ENCODE peak calls at places on chromosome 17, in nine cellular contexts. One of them, this sample, is unnamed.

GRCh38 chr17:33335491-33336173 is 42.5 kb upstream of the ASIC2 start:
- DNase-seq in A549: peak
- DNase-seq in smooth muscle cell of the brain vasculature: no peak
- DNase-seq in osteocyte: no peak
- DNase-seq in left ventricle myocardium superior: no peak
- DNase-seq in stimulated activated CD4-positive, alpha-beta T cell treated with anti-CD3 and anti-CD28 coated beads, Interleukin-1b, Interleukin-23, amount 100 ng/mL, for 4 hours: no peak
- DNase-seq in left lung: no peak
- DNase-seq in transverse colon: no peak
- DNase-seq in H9: peak
- DNase-seq in this sample: peak

GRCh38 chr17:4342535-4342934 is 23.9 kb downstream of the UBE2G1 start:
- DNase-seq in osteocyte: no peak
- DNase-seq in A549: no peak
- DNase-seq in H9: no peak
- DNase-seq in stimulated activated CD4-positive, alpha-beta T cell treated with anti-CD3 and anti-CD28 coated beads, Interleukin-1b, Interleukin-23, amount 100 ng/mL, for 4 hours: no peak
- DNase-seq in transverse colon: no peak
- DNase-seq in left lung: no peak
- DNase-seq in left ventricle myocardium superior: no peak
- DNase-seq in smooth muscle cell of the brain vasculature: no peak
- DNase-seq in this sample: no peak

GRCh38 chr17:82832411-82832810 is 7.4 kb downstream of the ZNF750 start:
- DNase-seq in A549: no peak
- DNase-seq in H9: no peak
- DNase-seq in stimulated activated CD4-positive, alpha-beta T cell treated with anti-CD3 and anti-CD28 coated beads, Interleukin-1b, Interleukin-23, amount 100 ng/mL, for 4 hours: no peak
- DNase-seq in left lung: no peak
- DNase-seq in osteocyte: no peak
- DNase-seq in left ventricle myocardium superior: no peak
- DNase-seq in smooth muscle cell of the brain vasculature: no peak
- DNase-seq in transverse colon: no peak
- DNase-seq in this sample: no peak

GRCh38 chr17:62180772-62181171 is 115.7 kb upstream of the MED13 start:
- DNase-seq in left ventricle myocardium superior: no peak
- DNase-seq in H9: no peak
- DNase-seq in transverse colon: no peak
- DNase-seq in osteocyte: no peak
- DNase-seq in smooth muscle cell of the brain vasculature: no peak
- DNase-seq in A549: no peak
- DNase-seq in stimulated activated CD4-positive, alpha-beta T cell treated with anti-CD3 and anti-CD28 coated beads, Interleukin-1b, Interleukin-23, amount 100 ng/mL, for 4 hours: no peak
- DNase-seq in left lung: no peak
- DNase-seq in this sample: no peak

GRCh38 chr17:38735161-38735997 is 5.2 kb downstream of the CISD3 start:
- DNase-seq in H9: peak
- DNase-seq in transverse colon: peak
- DNase-seq in osteocyte: no peak
- DNase-seq in smooth muscle cell of the brain vasculature: no peak
- DNase-seq in stimulated activated CD4-positive, alpha-beta T cell treated with anti-CD3 and anti-CD28 coated beads, Interleukin-1b, Interleukin-23, amount 100 ng/mL, for 4 hours: peak
- DNase-seq in left ventricle myocardium superior: peak
- DNase-seq in left lung: peak
- DNase-seq in A549: peak
- DNase-seq in this sample: peak

GRCh38 chr17:82297280-82297803 is 20.1 kb downstream of the CD7 start:
- DNase-seq in left lung: peak
- DNase-seq in left ventricle myocardium superior: peak
- DNase-seq in osteocyte: peak
- DNase-seq in H9: no peak
- DNase-seq in stimulated activated CD4-positive, alpha-beta T cell treated with anti-CD3 and anti-CD28 coated beads, Interleukin-1b, Interleukin-23, amount 100 ng/mL, for 4 hours: peak
- DNase-seq in smooth muscle cell of the brain vasculature: peak
- DNase-seq in A549: peak
- DNase-seq in transverse colon: peak
- DNase-seq in this sample: no peak

GRCh38 chr17:77281024-77281903 is 140.5 kb downstream of the SEC14L1 start:
- DNase-seq in A549: peak
- DNase-seq in left ventricle myocardium superior: peak
- DNase-seq in H9: peak
- DNase-seq in stimulated activated CD4-positive, alpha-beta T cell treated with anti-CD3 and anti-CD28 coated beads, Interleukin-1b, Interleukin-23, amount 100 ng/mL, for 4 hours: peak
- DNase-seq in left lung: peak
- DNase-seq in smooth muscle cell of the brain vasculature: no peak
- DNase-seq in osteocyte: no peak
- DNase-seq in transverse colon: peak
- DNase-seq in this sample: peak

GRCh38 chr17:1907216-1907631 is 77.4 kb downstream of the RPA1 start:
- DNase-seq in stimulated activated CD4-positive, alpha-beta T cell treated with anti-CD3 and anti-CD28 coated beads, Interleukin-1b, Interleukin-23, amount 100 ng/mL, for 4 hours: no peak
- DNase-seq in left ventricle myocardium superior: no peak
- DNase-seq in transverse colon: no peak
- DNase-seq in left lung: no peak
- DNase-seq in smooth muscle cell of the brain vasculature: no peak
- DNase-seq in H9: no peak
- DNase-seq in osteocyte: no peak
- DNase-seq in A549: no peak
- DNase-seq in this sample: no peak

GRCh38 chr17:40499551-40500189 is 1.8 kb downstream of the TNS4 start:
- DNase-seq in left ventricle myocardium superior: peak
- DNase-seq in smooth muscle cell of the brain vasculature: no peak
- DNase-seq in osteocyte: no peak
- DNase-seq in stimulated activated CD4-positive, alpha-beta T cell treated with anti-CD3 and anti-CD28 coated beads, Interleukin-1b, Interleukin-23, amount 100 ng/mL, for 4 hours: no peak
- DNase-seq in H9: peak
- DNase-seq in transverse colon: peak
- DNase-seq in A549: peak
- DNase-seq in left lung: peak
- DNase-seq in this sample: peak

GRCh38 chr17:16122697-16123434 is 92.5 kb downstream of the NCOR1 start:
- DNase-seq in osteocyte: no peak
- DNase-seq in transverse colon: no peak
- DNase-seq in left ventricle myocardium superior: no peak
- DNase-seq in A549: no peak
- DNase-seq in left lung: no peak
- DNase-seq in stimulated activated CD4-positive, alpha-beta T cell treated with anti-CD3 and anti-CD28 coated beads, Interleukin-1b, Interleukin-23, amount 100 ng/mL, for 4 hours: no peak
- DNase-seq in H9: no peak
- DNase-seq in smooth muscle cell of the brain vasculature: no peak
- DNase-seq in this sample: no peak

GRCh38 chr17:45294506-45294905 is 22.3 kb downstream of the MAP3K14 start:
- DNase-seq in left ventricle myocardium superior: peak
- DNase-seq in A549: no peak
- DNase-seq in smooth muscle cell of the brain vasculature: no peak
- DNase-seq in H9: no peak
- DNase-seq in left lung: peak
- DNase-seq in stimulated activated CD4-positive, alpha-beta T cell treated with anti-CD3 and anti-CD28 coated beads, Interleukin-1b, Interleukin-23, amount 100 ng/mL, for 4 hours: no peak
- DNase-seq in transverse colon: no peak
- DNase-seq in osteocyte: no peak
- DNase-seq in this sample: no peak

GRCh38 chr17:44916781-44917241 is 1.5 kb upstream of the GFAP start:
- DNase-seq in transverse colon: peak
- DNase-seq in smooth muscle cell of the brain vasculature: no peak
- DNase-seq in H9: no peak
- DNase-seq in stimulated activated CD4-positive, alpha-beta T cell treated with anti-CD3 and anti-CD28 coated beads, Interleukin-1b, Interleukin-23, amount 100 ng/mL, for 4 hours: no peak
- DNase-seq in A549: no peak
- DNase-seq in left ventricle myocardium superior: peak
- DNase-seq in left lung: no peak
- DNase-seq in osteocyte: no peak
- DNase-seq in this sample: no peak

GRCh38 chr17:63561819-63562218 is 11.5 kb downstream of the DCAF7 start:
- DNase-seq in osteocyte: no peak
- DNase-seq in smooth muscle cell of the brain vasculature: no peak
- DNase-seq in A549: no peak
- DNase-seq in transverse colon: no peak
- DNase-seq in stimulated activated CD4-positive, alpha-beta T cell treated with anti-CD3 and anti-CD28 coated beads, Interleukin-1b, Interleukin-23, amount 100 ng/mL, for 4 hours: no peak
- DNase-seq in H9: no peak
- DNase-seq in left lung: no peak
- DNase-seq in left ventricle myocardium superior: no peak
- DNase-seq in this sample: no peak

GRCh38 chr17:31680126-31680525 is 178.9 kb downstream of the COPRS start:
- DNase-seq in left lung: no peak
- DNase-seq in A549: no peak
- DNase-seq in stimulated activated CD4-positive, alpha-beta T cell treated with anti-CD3 and anti-CD28 coated beads, Interleukin-1b, Interleukin-23, amount 100 ng/mL, for 4 hours: no peak
- DNase-seq in osteocyte: no peak
- DNase-seq in transverse colon: no peak
- DNase-seq in H9: peak
- DNase-seq in left ventricle myocardium superior: no peak
- DNase-seq in smooth muscle cell of the brain vasculature: no peak
- DNase-seq in this sample: no peak

GRCh38 chr17:75876938-75877751 is 1.2 kb downstream of the TRIM47 start:
- DNase-seq in stimulated activated CD4-positive, alpha-beta T cell treated with anti-CD3 and anti-CD28 coated beads, Interleukin-1b, Interleukin-23, amount 100 ng/mL, for 4 hours: peak
- DNase-seq in left ventricle myocardium superior: peak
- DNase-seq in A549: peak
- DNase-seq in osteocyte: peak
- DNase-seq in left lung: peak
- DNase-seq in transverse colon: peak
- DNase-seq in H9: peak
- DNase-seq in smooth muscle cell of the brain vasculature: peak
- DNase-seq in this sample: no peak

GRCh38 chr17:7856081-7856791 is 1.1 kb downstream of the NAA38 start:
- DNase-seq in left ventricle myocardium superior: peak
- DNase-seq in left lung: peak
- DNase-seq in osteocyte: no peak
- DNase-seq in A549: no peak
- DNase-seq in stimulated activated CD4-positive, alpha-beta T cell treated with anti-CD3 and anti-CD28 coated beads, Interleukin-1b, Interleukin-23, amount 100 ng/mL, for 4 hours: peak
- DNase-seq in transverse colon: peak
- DNase-seq in smooth muscle cell of the brain vasculature: no peak
- DNase-seq in H9: peak
- DNase-seq in this sample: peak

GRCh38 chr17:80842456-80843053 is 149.1 kb upstream of the CHMP6 start:
- DNase-seq in left lung: no peak
- DNase-seq in transverse colon: no peak
- DNase-seq in osteocyte: no peak
- DNase-seq in smooth muscle cell of the brain vasculature: no peak
- DNase-seq in H9: no peak
- DNase-seq in left ventricle myocardium superior: no peak
- DNase-seq in A549: no peak
- DNase-seq in stimulated activated CD4-positive, alpha-beta T cell treated with anti-CD3 and anti-CD28 coated beads, Interleukin-1b, Interleukin-23, amount 100 ng/mL, for 4 hours: no peak
- DNase-seq in this sample: no peak

GRCh38 chr17:65896889-65897288 is 295.0 kb downstream of the CEP112 start:
- DNase-seq in A549: no peak
- DNase-seq in transverse colon: no peak
- DNase-seq in left lung: no peak
- DNase-seq in smooth muscle cell of the brain vasculature: no peak
- DNase-seq in left ventricle myocardium superior: no peak
- DNase-seq in osteocyte: no peak
- DNase-seq in H9: no peak
- DNase-seq in stimulated activated CD4-positive, alpha-beta T cell treated with anti-CD3 and anti-CD28 coated beads, Interleukin-1b, Interleukin-23, amount 100 ng/mL, for 4 hours: no peak
- DNase-seq in this sample: no peak

GRCh38 chr17:33442320-33442719 is 149.2 kb upstream of the ASIC2 start:
- DNase-seq in smooth muscle cell of the brain vasculature: no peak
- DNase-seq in A549: no peak
- DNase-seq in left ventricle myocardium superior: no peak
- DNase-seq in left lung: no peak
- DNase-seq in transverse colon: no peak
- DNase-seq in H9: no peak
- DNase-seq in stimulated activated CD4-positive, alpha-beta T cell treated with anti-CD3 and anti-CD28 coated beads, Interleukin-1b, Interleukin-23, amount 100 ng/mL, for 4 hours: no peak
- DNase-seq in osteocyte: no peak
- DNase-seq in this sample: no peak

GRCh38 chr17:72233981-72234380 is 113.2 kb downstream of the SOX9 start:
- DNase-seq in H9: no peak
- DNase-seq in A549: no peak
- DNase-seq in left ventricle myocardium superior: no peak
- DNase-seq in osteocyte: no peak
- DNase-seq in smooth muscle cell of the brain vasculature: no peak
- DNase-seq in left lung: no peak
- DNase-seq in stimulated activated CD4-positive, alpha-beta T cell treated with anti-CD3 and anti-CD28 coated beads, Interleukin-1b, Interleukin-23, amount 100 ng/mL, for 4 hours: no peak
- DNase-seq in transverse colon: no peak
- DNase-seq in this sample: no peak

GRCh38 chr17:50596191-50597037 is 35.9 kb downstream of the CACNA1G start:
- DNase-seq in A549: no peak
- DNase-seq in left ventricle myocardium superior: no peak
- DNase-seq in smooth muscle cell of the brain vasculature: no peak
- DNase-seq in H9: peak
- DNase-seq in osteocyte: no peak
- DNase-seq in left lung: no peak
- DNase-seq in stimulated activated CD4-positive, alpha-beta T cell treated with anti-CD3 and anti-CD28 coated beads, Interleukin-1b, Interleukin-23, amount 100 ng/mL, for 4 hours: no peak
- DNase-seq in transverse colon: peak
- DNase-seq in this sample: no peak

GRCh38 chr17:67477687-67478086 is 100.6 kb downstream of the PITPNC1 start:
- DNase-seq in H9: no peak
- DNase-seq in transverse colon: no peak
- DNase-seq in A549: no peak
- DNase-seq in smooth muscle cell of the brain vasculature: no peak
- DNase-seq in left lung: no peak
- DNase-seq in stimulated activated CD4-positive, alpha-beta T cell treated with anti-CD3 and anti-CD28 coated beads, Interleukin-1b, Interleukin-23, amount 100 ng/mL, for 4 hours: peak
- DNase-seq in osteocyte: no peak
- DNase-seq in left ventricle myocardium superior: no peak
- DNase-seq in this sample: no peak

GRCh38 chr17:2883544-2884203 is 87.4 kb downstream of the RAP1GAP2 start:
- DNase-seq in H9: no peak
- DNase-seq in smooth muscle cell of the brain vasculature: no peak
- DNase-seq in left lung: no peak
- DNase-seq in A549: peak
- DNase-seq in left ventricle myocardium superior: peak
- DNase-seq in transverse colon: no peak
- DNase-seq in osteocyte: no peak
- DNase-seq in stimulated activated CD4-positive, alpha-beta T cell treated with anti-CD3 and anti-CD28 coated beads, Interleukin-1b, Interleukin-23, amount 100 ng/mL, for 4 hours: no peak
- DNase-seq in this sample: peak

GRCh38 chr17:14211778-14212177 is 24.9 kb downstream of the CDRT15 start:
- DNase-seq in left lung: no peak
- DNase-seq in stimulated activated CD4-positive, alpha-beta T cell treated with anti-CD3 and anti-CD28 coated beads, Interleukin-1b, Interleukin-23, amount 100 ng/mL, for 4 hours: peak
- DNase-seq in left ventricle myocardium superior: peak
- DNase-seq in H9: peak
- DNase-seq in smooth muscle cell of the brain vasculature: no peak
- DNase-seq in transverse colon: no peak
- DNase-seq in osteocyte: no peak
- DNase-seq in A549: no peak
- DNase-seq in this sample: no peak

This sample was measured in A673.